ENCODE peak calls at places on chromosome 5, in seven cellular contexts. I is cardiac fibroblast, H is CD14-positive monocyte, R is GM12865, P is endothelial cell, A is mucosa of descending colon, U is bronchial epithelial cell. Q is an unnamed sample.

GRCh38 chr5:1105350-1106265 is 6.3 kb downstream of the SLC12A7 start:
- DNase-seq in U (no peak), R (no peak), A (peak), I (no peak), P (no peak), H (no peak), Q (peak)

GRCh38 chr5:149345892-149346222 is 558 bp downstream of the GRPEL2 start:
- DNase-seq in U (peak), A (no peak), R (peak), H (no peak), I (peak), P (no peak), Q (peak)

GRCh38 chr5:61301820-61302563 is 30.1 kb upstream of the ZSWIM6 start:
- DNase-seq in H (no peak), P (no peak), U (peak), R (no peak), I (peak), A (peak), Q (peak)

GRCh38 chr5:100574716-100575115 is 39.5 kb downstream of the FAM174A start:
- DNase-seq in H (no peak), P (no peak), U (no peak), I (no peak), A (no peak), R (no peak), Q (no peak)

GRCh38 chr5:56479126-56479525 is 246.0 kb upstream of the ANKRD55 start:
- DNase-seq in A (no peak), H (no peak), P (no peak), U (no peak), R (no peak), I (no peak), Q (no peak)

GRCh38 chr5:11322133-11322532 is 561.1 kb upstream of the DAP start:
- DNase-seq in A (no peak), P (no peak), H (peak), U (peak), R (peak), I (peak), Q (no peak)

GRCh38 chr5:172454355-172455086 is at the start of gene SH3PXD2B:
- DNase-seq in H (no peak), A (peak), R (peak), P (peak), U (peak), I (peak), Q (peak)

GRCh38 chr5:139648205-139649081 is at the start of gene CXXC5:
- DNase-seq in A (peak), R (peak), I (peak), H (peak), P (peak), U (no peak), Q (peak)

GRCh38 chr5:79295096-79295495 is 59.2 kb downstream of the JMY start:
- DNase-seq in P (no peak), H (no peak), I (no peak), R (no peak), U (no peak), A (no peak), Q (no peak)

GRCh38 chr5:6359941-6360683 is 18.2 kb downstream of the MED10 start:
- DNase-seq in I (no peak), H (no peak), A (no peak), P (no peak), U (no peak), R (no peak), Q (no peak)

GRCh38 chr5:160280384-160281090 is 31.8 kb downstream of the CCNJL start:
- DNase-seq in I (no peak), P (no peak), H (no peak), A (peak), U (no peak), R (no peak), Q (no peak)

GRCh38 chr5:150350524-150351344 is 6.8 kb upstream of the TCOF1 start:
- DNase-seq in R (peak), H (peak), A (peak), I (peak), U (peak), P (peak), Q (peak)

GRCh38 chr5:160837749-160838593 is 14.0 kb downstream of the ATP10B start:
- DNase-seq in R (no peak), H (no peak), I (peak), P (no peak), A (no peak), U (peak), Q (no peak)

GRCh38 chr5:140882591-140882899 is 621 bp downstream of the PCDHA13 start:
- DNase-seq in U (peak), H (no peak), P (peak), A (no peak), R (no peak), I (peak), Q (peak)
- TF ChIP-seq CTCF in U (no peak), H (no peak), P (peak), A (no peak), R (no peak), I (no peak), Q (no peak)

GRCh38 chr5:96548941-96549340 is 113.2 kb upstream of the CAST start:
- DNase-seq in U (no peak), P (no peak), H (no peak), I (no peak), A (no peak), R (no peak), Q (no peak)
- TF ChIP-seq CTCF in U (no peak), P (no peak), H (no peak), I (no peak), A (no peak), R (no peak), Q (no peak)

GRCh38 chr5:7395432-7396168 is at the start of gene ADCY2:
- DNase-seq in R (no peak), P (no peak), H (no peak), U (no peak), I (no peak), A (no peak), Q (no peak)

GRCh38 chr5:7396169-7397004 is 449 bp downstream of the ADCY2 start:
- DNase-seq in I (no peak), A (no peak), P (peak), H (no peak), R (no peak), U (peak), Q (peak)

GRCh38 chr5:7397005-7397546 is 1.1 kb downstream of the ADCY2 start:
- DNase-seq in H (no peak), R (no peak), P (no peak), A (no peak), I (no peak), U (no peak), Q (no peak)

GRCh38 chr5:7393921-7394799 is 1.8 kb upstream of the ADCY2 start:
- DNase-seq in U (no peak), H (no peak), A (no peak), P (no peak), I (no peak), R (no peak), Q (no peak)

GRCh38 chr5:7394889-7395431 is 978 bp upstream of the ADCY2 start:
- DNase-seq in P (peak), H (no peak), U (no peak), I (no peak), A (no peak), R (no peak), Q (no peak)
- TF ChIP-seq CTCF in P (peak), H (no peak), U (no peak), I (no peak), A (no peak), R (no peak), Q (no peak)

DNA sequence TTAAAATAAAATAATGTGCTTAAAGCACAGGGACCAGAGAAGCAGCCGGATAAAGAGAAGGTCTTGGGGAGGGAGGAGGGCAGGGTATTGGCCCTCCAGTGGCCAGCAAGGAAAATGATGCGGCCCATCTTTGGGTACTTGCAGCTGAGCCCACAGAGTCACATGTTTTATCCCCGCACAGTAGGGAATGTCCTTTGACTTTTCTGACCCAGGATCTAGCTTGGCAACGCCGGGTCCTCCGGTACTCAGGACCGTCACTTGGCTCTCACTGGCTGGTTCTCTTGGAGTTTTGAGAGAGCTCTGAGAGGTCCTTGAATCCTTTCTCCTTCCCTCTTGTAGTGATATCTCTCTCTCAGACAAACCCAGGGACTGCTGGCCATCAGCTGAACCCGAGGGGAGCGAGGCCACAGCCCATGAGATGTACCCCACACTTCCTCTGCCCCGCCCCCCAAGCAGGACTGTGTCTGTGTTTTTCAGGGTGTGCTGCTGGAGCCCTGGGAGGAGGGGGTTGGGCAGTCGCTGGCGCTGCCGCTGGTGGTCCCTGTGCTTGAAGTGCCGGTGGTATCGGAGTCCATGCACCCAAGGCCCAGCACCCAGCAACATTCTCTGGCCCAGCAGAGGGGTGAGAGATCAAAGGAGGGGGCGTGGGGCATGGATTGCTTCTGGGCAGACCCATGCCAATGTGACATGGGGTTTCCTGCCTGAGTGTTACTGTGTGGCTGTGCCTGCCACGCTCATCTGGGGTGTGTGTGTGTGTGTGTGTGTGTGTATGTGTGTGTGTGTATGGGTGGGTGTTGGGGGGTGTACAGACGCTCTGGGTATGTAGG is 35.5 kb upstream of the HSPA9 start:
- DNase-seq in U (no peak), A (no peak), R (no peak), I (peak), P (peak), H (no peak), Q (no peak)
- TF ChIP-seq CTCF in U (peak), A (no peak), R (no peak), I (peak), P (no peak), H (no peak), Q (peak)

DNA sequence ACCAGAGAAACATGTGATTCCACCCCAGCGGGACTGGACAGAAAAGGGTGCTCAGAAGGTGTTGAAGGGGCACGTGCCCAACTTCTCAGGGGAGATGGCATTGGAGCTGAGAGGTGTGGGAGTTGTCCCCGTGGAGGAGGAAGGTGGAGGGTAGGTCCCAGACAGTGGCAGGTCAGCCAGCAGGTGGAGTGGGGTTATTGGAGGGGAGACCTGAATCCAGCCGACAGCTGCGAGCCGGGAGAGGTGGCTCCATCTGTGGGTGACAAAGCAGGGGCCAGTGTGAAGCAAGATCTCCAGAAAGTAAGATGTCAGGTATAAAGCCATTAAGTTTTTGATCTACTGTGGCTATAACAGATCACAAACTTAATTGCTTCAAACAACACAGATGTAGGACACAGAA is 75.1 kb downstream of the HRH2 start:
- DNase-seq in H (no peak), P (no peak), R (no peak), I (no peak), A (no peak), U (no peak), Q (no peak)
- TF ChIP-seq CTCF in H (no peak), P (no peak), R (no peak), I (no peak), A (no peak), U (no peak), Q (no peak)

GRCh38 chr5:151492729-151493128 is 45.3 kb downstream of the SLC36A1 start:
- DNase-seq in U (peak), H (no peak), A (peak), R (no peak), I (peak), P (no peak), Q (no peak)
- TF ChIP-seq CTCF in U (no peak), H (no peak), A (no peak), R (no peak), I (no peak), P (no peak), Q (no peak)

GRCh38 chr5:93920956-93921355 is 179.6 kb upstream of the POU5F2 start:
- DNase-seq in H (no peak), A (no peak), R (no peak), I (no peak), U (no peak), P (no peak), Q (no peak)
- TF ChIP-seq CTCF in H (no peak), A (no peak), R (no peak), I (no peak), U (no peak), P (no peak), Q (no peak)

GRCh38 chr5:167893271-167893670 is 398.2 kb upstream of the WWC1 start:
- DNase-seq in H (no peak), U (no peak), P (no peak), R (no peak), I (no peak), A (no peak), Q (no peak)

GRCh38 chr5:167892352-167893115 is 398.9 kb upstream of the WWC1 start:
- DNase-seq in A (no peak), I (no peak), R (no peak), P (no peak), H (no peak), U (no peak), Q (no peak)

GRCh38 chr5:167889276-167889675 is 402.2 kb upstream of the WWC1 start:
- DNase-seq in P (no peak), I (no peak), H (no peak), R (no peak), A (no peak), U (no peak), Q (no peak)

GRCh38 chr5:167888395-167888794 is 403.1 kb upstream of the WWC1 start:
- DNase-seq in P (no peak), H (no peak), U (no peak), A (no peak), R (no peak), I (no peak), Q (no peak)
- TF ChIP-seq CTCF in P (no peak), H (no peak), U (no peak), A (no peak), R (no peak), I (no peak), Q (no peak)

Q was measured in Calu3.